ENCODE peak calls at places on chromosomes 11 and 22, in six cellular contexts. One of them, this sample, is unnamed.

GRCh38 chr11:1863352-1864215 is 10.7 kb downstream of the LSP1 start:
- DNase-seq in IMR-90: peak
- DNase-seq in H9: peak
- DNase-seq in SK-N-MC: no peak
- DNase-seq in MM.1S: no peak
- DNase-seq in NT2/D1: peak
- DNase-seq in this sample: peak

GRCh38 chr11:77410076-77410827 is 63.6 kb downstream of the PAK1 start:
- DNase-seq in SK-N-MC: no peak
- DNase-seq in IMR-90: no peak
- DNase-seq in NT2/D1: no peak
- DNase-seq in H9: no peak
- DNase-seq in MM.1S: no peak
- DNase-seq in this sample: no peak

GRCh38 chr11:1197886-1198765 is 24.7 kb upstream of the MUC5B start:
- DNase-seq in H9: peak
- DNase-seq in NT2/D1: no peak
- DNase-seq in IMR-90: no peak
- DNase-seq in MM.1S: no peak
- DNase-seq in SK-N-MC: no peak
- DNase-seq in this sample: no peak

GRCh38 chr11:123354371-123354770 is 75.7 kb upstream of the GRAMD1B start:
- DNase-seq in NT2/D1: no peak
- DNase-seq in IMR-90: no peak
- DNase-seq in SK-N-MC: no peak
- DNase-seq in H9: no peak
- DNase-seq in MM.1S: no peak
- DNase-seq in this sample: no peak

GRCh38 chr11:132438418-132438817 is 1068.0 kb downstream of the NTM start:
- DNase-seq in H9: no peak
- DNase-seq in SK-N-MC: no peak
- DNase-seq in IMR-90: no peak
- DNase-seq in NT2/D1: no peak
- DNase-seq in MM.1S: no peak
- DNase-seq in this sample: no peak

GRCh38 chr11:72443016-72443415 is 8.7 kb upstream of the CLPB start:
- DNase-seq in H9: no peak
- DNase-seq in SK-N-MC: no peak
- DNase-seq in IMR-90: peak
- DNase-seq in NT2/D1: no peak
- DNase-seq in MM.1S: no peak
- DNase-seq in this sample: peak

GRCh38 chr22:20010307-20011122 is 6.1 kb downstream of the ARVCF start:
- DNase-seq in NT2/D1: no peak
- DNase-seq in IMR-90: no peak
- DNase-seq in MM.1S: no peak
- DNase-seq in SK-N-MC: no peak
- DNase-seq in H9: no peak
- DNase-seq in this sample: peak

GRCh38 chr11:94740975-94741707 is 27.0 kb upstream of the AMOTL1 start:
- DNase-seq in IMR-90: peak
- DNase-seq in SK-N-MC: no peak
- DNase-seq in H9: peak
- DNase-seq in MM.1S: peak
- DNase-seq in NT2/D1: peak
- DNase-seq in this sample: peak

GRCh38 chr11:103499710-103500340 is 390.6 kb downstream of the DYNC2H1 start:
- DNase-seq in SK-N-MC: no peak
- DNase-seq in H9: no peak
- DNase-seq in IMR-90: peak
- DNase-seq in NT2/D1: no peak
- DNase-seq in MM.1S: no peak
- DNase-seq in this sample: peak

GRCh38 chr11:16879690-16880089 is 134.5 kb downstream of the PLEKHA7 start:
- DNase-seq in MM.1S: no peak
- DNase-seq in H9: no peak
- DNase-seq in NT2/D1: no peak
- DNase-seq in SK-N-MC: no peak
- DNase-seq in IMR-90: no peak
- DNase-seq in this sample: no peak

GRCh38 chr22:41695211-41695610 is 4.1 kb upstream of the MEI1 start:
- DNase-seq in NT2/D1: no peak
- DNase-seq in IMR-90: no peak
- DNase-seq in MM.1S: no peak
- DNase-seq in H9: no peak
- DNase-seq in SK-N-MC: no peak
- DNase-seq in this sample: no peak

GRCh38 chr11:78768947-78769346 is 194.3 kb upstream of the NARS2 start:
- DNase-seq in MM.1S: no peak
- DNase-seq in SK-N-MC: no peak
- DNase-seq in H9: no peak
- DNase-seq in IMR-90: peak
- DNase-seq in NT2/D1: no peak
- DNase-seq in this sample: no peak

GRCh38 chr11:86990079-86990478 is 34.9 kb upstream of the FZD4 start:
- DNase-seq in H9: no peak
- DNase-seq in SK-N-MC: no peak
- DNase-seq in IMR-90: peak
- DNase-seq in MM.1S: no peak
- DNase-seq in NT2/D1: no peak
- DNase-seq in this sample: no peak

GRCh38 chr11:66676931-66677598 is 622 bp downstream of the RBM4B start:
- DNase-seq in NT2/D1: no peak
- DNase-seq in MM.1S: no peak
- DNase-seq in H9: no peak
- DNase-seq in SK-N-MC: no peak
- DNase-seq in IMR-90: peak
- DNase-seq in this sample: peak

GRCh38 chr22:41910599-41911291 is 4.1 kb downstream of the SHISA8 start:
- DNase-seq in H9: no peak
- DNase-seq in IMR-90: no peak
- DNase-seq in NT2/D1: no peak
- DNase-seq in SK-N-MC: no peak
- DNase-seq in MM.1S: no peak
- DNase-seq in this sample: no peak

GRCh38 chr11:68324695-68325094 is 12.3 kb downstream of the LRP5 start:
- DNase-seq in NT2/D1: no peak
- DNase-seq in MM.1S: no peak
- DNase-seq in IMR-90: no peak
- DNase-seq in SK-N-MC: no peak
- DNase-seq in H9: no peak
- DNase-seq in this sample: no peak

GRCh38 chr11:10495464-10495786 is 40.4 kb downstream of the AMPD3 start:
- DNase-seq in H9: no peak
- DNase-seq in SK-N-MC: no peak
- DNase-seq in NT2/D1: no peak
- DNase-seq in MM.1S: no peak
- DNase-seq in IMR-90: no peak
- DNase-seq in this sample: no peak

GRCh38 chr22:41305646-41306045 is 4.3 kb downstream of the ZC3H7B start:
- DNase-seq in NT2/D1: no peak
- DNase-seq in SK-N-MC: no peak
- DNase-seq in MM.1S: no peak
- DNase-seq in IMR-90: peak
- DNase-seq in H9: no peak
- DNase-seq in this sample: peak

GRCh38 chr11:115717215-115717584 is 213.0 kb upstream of the CADM1 start:
- DNase-seq in H9: no peak
- DNase-seq in NT2/D1: no peak
- DNase-seq in IMR-90: peak
- DNase-seq in SK-N-MC: no peak
- DNase-seq in MM.1S: no peak
- DNase-seq in this sample: no peak

GRCh38 chr11:115724709-115725108 is 220.5 kb upstream of the CADM1 start:
- DNase-seq in MM.1S: no peak
- DNase-seq in H9: no peak
- DNase-seq in NT2/D1: no peak
- DNase-seq in IMR-90: peak
- DNase-seq in SK-N-MC: no peak
- DNase-seq in this sample: peak

GRCh38 chr11:115720537-115721308 is 216.5 kb upstream of the CADM1 start:
- DNase-seq in H9: no peak
- DNase-seq in MM.1S: no peak
- DNase-seq in SK-N-MC: no peak
- DNase-seq in IMR-90: no peak
- DNase-seq in NT2/D1: no peak
- DNase-seq in this sample: no peak

GRCh38 chr11:115718945-115719344 is 214.7 kb upstream of the CADM1 start:
- DNase-seq in H9: no peak
- DNase-seq in IMR-90: no peak
- DNase-seq in MM.1S: no peak
- DNase-seq in SK-N-MC: no peak
- DNase-seq in NT2/D1: no peak
- DNase-seq in this sample: no peak

DNA sequence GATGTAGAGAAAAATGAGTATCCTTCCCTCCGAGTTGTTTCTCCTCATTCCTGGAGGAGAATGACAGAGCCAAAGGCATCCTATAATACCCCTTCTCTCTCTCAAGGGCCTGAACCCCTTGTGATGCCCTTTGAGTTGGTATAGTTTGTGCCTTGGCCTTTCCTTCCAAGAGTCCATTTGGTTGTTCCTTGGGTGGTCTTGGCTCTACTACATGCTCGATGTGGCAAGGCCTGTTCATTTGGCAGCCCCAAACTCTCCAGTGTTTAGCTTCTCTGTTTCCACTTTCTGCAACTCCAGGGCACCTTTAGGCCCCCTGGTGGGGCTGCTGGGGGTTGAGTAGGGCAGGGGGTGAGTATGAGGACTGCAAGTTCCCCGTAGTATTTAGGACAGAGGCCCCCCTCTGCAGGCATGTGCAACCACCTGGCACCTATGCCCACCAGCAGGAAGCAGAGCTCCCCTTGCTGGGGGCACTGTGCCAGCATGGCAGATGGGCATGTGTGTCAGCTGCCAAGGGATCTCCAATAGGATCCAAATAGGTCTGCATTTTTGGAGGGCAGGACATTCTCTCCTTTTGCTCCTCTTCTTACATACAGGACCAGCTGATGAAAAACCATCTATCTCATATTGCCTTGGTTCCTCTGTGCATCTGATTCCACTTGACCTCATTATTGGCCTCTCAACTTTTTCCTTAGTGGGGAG is 217.2 kb upstream of the CADM1 start:
- DNase-seq in H9: no peak
- DNase-seq in NT2/D1: no peak
- DNase-seq in IMR-90: no peak
- DNase-seq in MM.1S: no peak
- DNase-seq in SK-N-MC: no peak
- DNase-seq in this sample: no peak
- H3K9ac ChIP-seq in H9: no peak
- H3K9ac ChIP-seq in NT2/D1: no peak
- H3K9ac ChIP-seq in IMR-90: no peak
- H3K9ac ChIP-seq in MM.1S: no peak
- H3K9ac ChIP-seq in SK-N-MC: no peak
- H3K9ac ChIP-seq in this sample: no peak

GRCh38 chr11:43245471-43245870 is 66.3 kb upstream of the API5 start:
- DNase-seq in MM.1S: no peak
- DNase-seq in H9: no peak
- DNase-seq in IMR-90: no peak
- DNase-seq in SK-N-MC: no peak
- DNase-seq in NT2/D1: no peak
- DNase-seq in this sample: no peak

DNA sequence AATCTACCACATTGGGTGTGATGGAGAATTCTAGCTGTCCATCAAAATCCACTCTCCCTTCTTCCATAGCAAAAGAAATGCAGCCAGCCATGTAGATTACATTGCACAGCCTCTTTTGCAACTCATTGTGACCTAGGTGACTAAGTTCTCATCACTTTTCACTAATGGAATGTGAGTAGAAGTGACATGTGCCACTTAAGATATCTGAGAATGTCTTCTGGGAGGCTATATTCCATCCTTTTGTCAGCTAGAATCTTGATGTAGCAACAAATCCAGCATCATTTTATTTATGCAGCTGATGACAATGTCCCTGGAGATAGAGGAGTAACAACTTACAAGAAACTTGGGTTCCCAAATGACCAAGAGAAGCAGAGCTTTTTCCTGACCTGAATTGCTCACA is 61.5 kb upstream of the API5 start:
- DNase-seq in IMR-90: no peak
- DNase-seq in SK-N-MC: no peak
- DNase-seq in H9: no peak
- DNase-seq in MM.1S: no peak
- DNase-seq in NT2/D1: no peak
- DNase-seq in this sample: no peak
- H3K9ac ChIP-seq in IMR-90: no peak
- H3K9ac ChIP-seq in SK-N-MC: no peak
- H3K9ac ChIP-seq in H9: no peak
- H3K9ac ChIP-seq in MM.1S: no peak
- H3K9ac ChIP-seq in NT2/D1: no peak
- H3K9ac ChIP-seq in this sample: no peak

DNA sequence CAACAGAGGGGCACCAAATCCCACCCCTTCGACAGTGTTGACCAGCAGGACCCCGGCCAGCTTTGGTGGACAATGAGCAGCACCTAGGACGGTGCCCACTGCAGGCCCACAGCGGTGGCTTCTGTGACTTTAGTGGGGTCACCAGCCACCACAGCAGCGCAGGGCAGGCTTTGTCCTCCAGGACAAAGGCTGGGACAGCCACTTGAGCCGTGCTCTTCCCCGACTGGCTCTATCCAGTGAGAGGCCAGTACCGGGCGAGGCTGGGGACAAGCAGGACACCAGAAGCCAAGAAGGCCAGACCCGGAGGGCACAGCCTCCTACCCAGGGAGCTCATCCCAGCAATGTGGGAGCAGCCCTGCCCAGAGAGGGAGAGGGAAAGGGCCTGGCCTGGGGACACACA is 98.7 kb upstream of the RTL6 start:
- DNase-seq in SK-N-MC: no peak
- DNase-seq in H9: no peak
- DNase-seq in NT2/D1: no peak
- DNase-seq in MM.1S: no peak
- DNase-seq in IMR-90: no peak
- DNase-seq in this sample: no peak
- H3K9ac ChIP-seq in SK-N-MC: no peak
- H3K9ac ChIP-seq in H9: no peak
- H3K9ac ChIP-seq in NT2/D1: peak
- H3K9ac ChIP-seq in MM.1S: no peak
- H3K9ac ChIP-seq in IMR-90: no peak
- H3K9ac ChIP-seq in this sample: no peak

GRCh38 chr22:23279781-23280180 is 99.5 kb downstream of the BCR start:
- DNase-seq in MM.1S: no peak
- DNase-seq in H9: no peak
- DNase-seq in NT2/D1: no peak
- DNase-seq in SK-N-MC: no peak
- DNase-seq in IMR-90: peak
- DNase-seq in this sample: peak

GRCh38 chr22:23280356-23281052 is 100.2 kb downstream of the BCR start:
- DNase-seq in SK-N-MC: no peak
- DNase-seq in H9: no peak
- DNase-seq in IMR-90: no peak
- DNase-seq in MM.1S: no peak
- DNase-seq in NT2/D1: no peak
- DNase-seq in this sample: no peak

GRCh38 chr22:23282089-23282501 is 101.8 kb downstream of the BCR start:
- DNase-seq in IMR-90: peak
- DNase-seq in NT2/D1: no peak
- DNase-seq in MM.1S: no peak
- DNase-seq in SK-N-MC: no peak
- DNase-seq in H9: no peak
- DNase-seq in this sample: peak

GRCh38 chr22:23281406-23282088 is 101.2 kb downstream of the BCR start:
- DNase-seq in SK-N-MC: peak
- DNase-seq in H9: peak
- DNase-seq in NT2/D1: peak
- DNase-seq in MM.1S: peak
- DNase-seq in IMR-90: peak
- DNase-seq in this sample: peak

GRCh38 chr22:23281053-23281405 is 100.7 kb downstream of the BCR start:
- DNase-seq in MM.1S: no peak
- DNase-seq in NT2/D1: no peak
- DNase-seq in SK-N-MC: no peak
- DNase-seq in H9: no peak
- DNase-seq in IMR-90: no peak
- DNase-seq in this sample: no peak
- H3K9ac ChIP-seq in MM.1S: peak
- H3K9ac ChIP-seq in NT2/D1: peak
- H3K9ac ChIP-seq in SK-N-MC: no peak
- H3K9ac ChIP-seq in H9: no peak
- H3K9ac ChIP-seq in IMR-90: no peak
- H3K9ac ChIP-seq in this sample: no peak